ENCODE peak calls at places on chromosome 3, in ten cellular contexts. One of them, this sample, is unnamed.

GRCh38 chr3:171142985-171143384 is 116.5 kb upstream of the SLC2A2 start:
- DNase-seq in psoas muscle: no peak
- DNase-seq in GM23338: no peak
- DNase-seq in GM04503: no peak
- DNase-seq in activated gamma-delta T cell treated with Interleukin-2 at 50 U/mL for 16 hours: no peak
- DNase-seq in Calu3: no peak
- DNase-seq in HS-27A: no peak
- DNase-seq in hepatic stellate cell: no peak
- DNase-seq in GDM1: no peak
- DNase-seq in AG08395: peak
- DNase-seq in this sample: no peak

GRCh38 chr3:36697397-36698001 is 66.9 kb downstream of the DCLK3 start:
- DNase-seq in psoas muscle: no peak
- DNase-seq in GM23338: peak
- DNase-seq in GM04503: no peak
- DNase-seq in activated gamma-delta T cell treated with Interleukin-2 at 50 U/mL for 16 hours: no peak
- DNase-seq in Calu3: peak
- DNase-seq in HS-27A: no peak
- DNase-seq in hepatic stellate cell: no peak
- DNase-seq in GDM1: no peak
- DNase-seq in AG08395: no peak
- DNase-seq in this sample: no peak

GRCh38 chr3:64741344-64741743 is 53.5 kb upstream of the ADAMTS9 start:
- DNase-seq in psoas muscle: peak
- DNase-seq in GM23338: no peak
- DNase-seq in GM04503: no peak
- DNase-seq in activated gamma-delta T cell treated with Interleukin-2 at 50 U/mL for 16 hours: no peak
- DNase-seq in Calu3: no peak
- DNase-seq in HS-27A: no peak
- DNase-seq in hepatic stellate cell: no peak
- DNase-seq in GDM1: no peak
- DNase-seq in AG08395: no peak
- DNase-seq in this sample: no peak

GRCh38 chr3:127291611-127292010 is 3.8 kb upstream of the PRR20G start:
- DNase-seq in psoas muscle: no peak
- DNase-seq in GM23338: no peak
- DNase-seq in GM04503: no peak
- DNase-seq in activated gamma-delta T cell treated with Interleukin-2 at 50 U/mL for 16 hours: no peak
- DNase-seq in Calu3: no peak
- DNase-seq in HS-27A: no peak
- DNase-seq in hepatic stellate cell: no peak
- DNase-seq in GDM1: no peak
- DNase-seq in AG08395: no peak
- DNase-seq in this sample: no peak

GRCh38 chr3:140311428-140311827 is 366.4 kb upstream of the TRIM42 start:
- DNase-seq in psoas muscle: no peak
- DNase-seq in GM23338: no peak
- DNase-seq in GM04503: no peak
- DNase-seq in activated gamma-delta T cell treated with Interleukin-2 at 50 U/mL for 16 hours: no peak
- DNase-seq in Calu3: no peak
- DNase-seq in HS-27A: no peak
- DNase-seq in hepatic stellate cell: no peak
- DNase-seq in GDM1: no peak
- DNase-seq in AG08395: no peak
- DNase-seq in this sample: no peak

GRCh38 chr3:119619094-119619493 is 21.4 kb downstream of the PLA1A start:
- DNase-seq in psoas muscle: no peak
- DNase-seq in GM23338: no peak
- DNase-seq in GM04503: no peak
- DNase-seq in activated gamma-delta T cell treated with Interleukin-2 at 50 U/mL for 16 hours: no peak
- DNase-seq in Calu3: no peak
- DNase-seq in HS-27A: no peak
- DNase-seq in hepatic stellate cell: no peak
- DNase-seq in GDM1: no peak
- DNase-seq in AG08395: no peak
- DNase-seq in this sample: no peak

GRCh38 chr3:101381809-101382208 is 61.4 kb upstream of the IMPG2 start:
- DNase-seq in psoas muscle: no peak
- DNase-seq in GM23338: peak
- DNase-seq in GM04503: no peak
- DNase-seq in activated gamma-delta T cell treated with Interleukin-2 at 50 U/mL for 16 hours: no peak
- DNase-seq in Calu3: no peak
- DNase-seq in HS-27A: no peak
- DNase-seq in hepatic stellate cell: peak
- DNase-seq in GDM1: peak
- DNase-seq in AG08395: peak
- DNase-seq in this sample: no peak

GRCh38 chr3:15102256-15102655 is 3.3 kb upstream of the RBSN start:
- DNase-seq in psoas muscle: peak
- DNase-seq in GM23338: no peak
- DNase-seq in GM04503: no peak
- DNase-seq in activated gamma-delta T cell treated with Interleukin-2 at 50 U/mL for 16 hours: no peak
- DNase-seq in Calu3: no peak
- DNase-seq in HS-27A: no peak
- DNase-seq in hepatic stellate cell: no peak
- DNase-seq in GDM1: no peak
- DNase-seq in AG08395: no peak
- DNase-seq in this sample: peak

GRCh38 chr3:188442430-188442829 is 288.5 kb downstream of the LPP start:
- DNase-seq in psoas muscle: no peak
- DNase-seq in GM23338: no peak
- DNase-seq in GM04503: no peak
- DNase-seq in activated gamma-delta T cell treated with Interleukin-2 at 50 U/mL for 16 hours: no peak
- DNase-seq in Calu3: no peak
- DNase-seq in HS-27A: no peak
- DNase-seq in hepatic stellate cell: no peak
- DNase-seq in GDM1: no peak
- DNase-seq in AG08395: no peak
- DNase-seq in this sample: no peak

GRCh38 chr3:156180077-156180476 is 59.7 kb downstream of the KCNAB1 start:
- DNase-seq in psoas muscle: no peak
- DNase-seq in GM23338: no peak
- DNase-seq in GM04503: no peak
- DNase-seq in activated gamma-delta T cell treated with Interleukin-2 at 50 U/mL for 16 hours: no peak
- DNase-seq in Calu3: no peak
- DNase-seq in HS-27A: no peak
- DNase-seq in hepatic stellate cell: peak
- DNase-seq in GDM1: no peak
- DNase-seq in AG08395: no peak
- DNase-seq in this sample: no peak

GRCh38 chr3:128068156-128068620 is 16.0 kb downstream of the SEC61A1 start:
- DNase-seq in psoas muscle: no peak
- DNase-seq in GM23338: peak
- DNase-seq in GM04503: no peak
- DNase-seq in activated gamma-delta T cell treated with Interleukin-2 at 50 U/mL for 16 hours: no peak
- DNase-seq in Calu3: peak
- DNase-seq in HS-27A: no peak
- DNase-seq in hepatic stellate cell: peak
- DNase-seq in GDM1: peak
- DNase-seq in AG08395: peak
- DNase-seq in this sample: no peak

GRCh38 chr3:127791221-127791913 is 30.9 kb downstream of the MGLL start:
- DNase-seq in psoas muscle: peak
- DNase-seq in GM23338: peak
- DNase-seq in GM04503: no peak
- DNase-seq in activated gamma-delta T cell treated with Interleukin-2 at 50 U/mL for 16 hours: peak
- DNase-seq in Calu3: peak
- DNase-seq in HS-27A: no peak
- DNase-seq in hepatic stellate cell: peak
- DNase-seq in GDM1: peak
- DNase-seq in AG08395: peak
- DNase-seq in this sample: no peak

GRCh38 chr3:114673481-114673880 is 379.7 kb downstream of the TIGIT start:
- DNase-seq in psoas muscle: no peak
- DNase-seq in GM23338: no peak
- DNase-seq in GM04503: no peak
- DNase-seq in activated gamma-delta T cell treated with Interleukin-2 at 50 U/mL for 16 hours: no peak
- DNase-seq in Calu3: no peak
- DNase-seq in HS-27A: no peak
- DNase-seq in hepatic stellate cell: no peak
- DNase-seq in GDM1: no peak
- DNase-seq in AG08395: no peak
- DNase-seq in this sample: no peak

GRCh38 chr3:41608267-41608822 is 353.6 kb downstream of the ULK4 start:
- DNase-seq in psoas muscle: no peak
- DNase-seq in GM23338: no peak
- DNase-seq in GM04503: no peak
- DNase-seq in activated gamma-delta T cell treated with Interleukin-2 at 50 U/mL for 16 hours: no peak
- DNase-seq in Calu3: no peak
- DNase-seq in HS-27A: no peak
- DNase-seq in hepatic stellate cell: no peak
- DNase-seq in GDM1: no peak
- DNase-seq in AG08395: no peak
- DNase-seq in this sample: no peak

GRCh38 chr3:184366619-184367321 is 5.3 kb downstream of the POLR2H start:
- DNase-seq in psoas muscle: no peak
- DNase-seq in GM23338: no peak
- DNase-seq in GM04503: no peak
- DNase-seq in activated gamma-delta T cell treated with Interleukin-2 at 50 U/mL for 16 hours: no peak
- DNase-seq in Calu3: no peak
- DNase-seq in HS-27A: no peak
- DNase-seq in hepatic stellate cell: no peak
- DNase-seq in GDM1: no peak
- DNase-seq in AG08395: no peak
- DNase-seq in this sample: no peak

GRCh38 chr3:38116471-38117162 is 20.3 kb downstream of the ACAA1 start:
- DNase-seq in psoas muscle: no peak
- DNase-seq in GM23338: no peak
- DNase-seq in GM04503: no peak
- DNase-seq in activated gamma-delta T cell treated with Interleukin-2 at 50 U/mL for 16 hours: no peak
- DNase-seq in Calu3: peak
- DNase-seq in HS-27A: no peak
- DNase-seq in hepatic stellate cell: no peak
- DNase-seq in GDM1: no peak
- DNase-seq in AG08395: no peak
- DNase-seq in this sample: no peak

GRCh38 chr3:40167958-40168357 is 141.5 kb upstream of the EIF1B start:
- DNase-seq in psoas muscle: no peak
- DNase-seq in GM23338: no peak
- DNase-seq in GM04503: no peak
- DNase-seq in activated gamma-delta T cell treated with Interleukin-2 at 50 U/mL for 16 hours: no peak
- DNase-seq in Calu3: no peak
- DNase-seq in HS-27A: no peak
- DNase-seq in hepatic stellate cell: no peak
- DNase-seq in GDM1: no peak
- DNase-seq in AG08395: no peak
- DNase-seq in this sample: no peak

GRCh38 chr3:54790046-54790445 is 137.8 kb downstream of the LRTM1 start:
- DNase-seq in psoas muscle: no peak
- DNase-seq in GM23338: no peak
- DNase-seq in GM04503: no peak
- DNase-seq in activated gamma-delta T cell treated with Interleukin-2 at 50 U/mL for 16 hours: no peak
- DNase-seq in Calu3: no peak
- DNase-seq in HS-27A: no peak
- DNase-seq in hepatic stellate cell: no peak
- DNase-seq in GDM1: no peak
- DNase-seq in AG08395: no peak
- DNase-seq in this sample: no peak

GRCh38 chr3:51985971-51986947 is 2.9 kb downstream of the ACY1 start:
- DNase-seq in psoas muscle: no peak
- DNase-seq in GM23338: no peak
- DNase-seq in GM04503: no peak
- DNase-seq in activated gamma-delta T cell treated with Interleukin-2 at 50 U/mL for 16 hours: no peak
- DNase-seq in Calu3: no peak
- DNase-seq in HS-27A: no peak
- DNase-seq in hepatic stellate cell: no peak
- DNase-seq in GDM1: no peak
- DNase-seq in AG08395: no peak
- DNase-seq in this sample: no peak

GRCh38 chr3:27673701-27674100 is 48.4 kb downstream of the EOMES start:
- DNase-seq in psoas muscle: no peak
- DNase-seq in GM23338: peak
- DNase-seq in GM04503: no peak
- DNase-seq in activated gamma-delta T cell treated with Interleukin-2 at 50 U/mL for 16 hours: no peak
- DNase-seq in Calu3: no peak
- DNase-seq in HS-27A: no peak
- DNase-seq in hepatic stellate cell: no peak
- DNase-seq in GDM1: peak
- DNase-seq in AG08395: no peak
- DNase-seq in this sample: no peak

GRCh38 chr3:104452697-104453096 is 914.0 kb upstream of the ALCAM start:
- DNase-seq in psoas muscle: no peak
- DNase-seq in GM23338: no peak
- DNase-seq in GM04503: no peak
- DNase-seq in activated gamma-delta T cell treated with Interleukin-2 at 50 U/mL for 16 hours: no peak
- DNase-seq in Calu3: no peak
- DNase-seq in HS-27A: no peak
- DNase-seq in hepatic stellate cell: no peak
- DNase-seq in GDM1: no peak
- DNase-seq in AG08395: no peak
- DNase-seq in this sample: no peak

GRCh38 chr3:42708611-42709151 is 6.1 kb upstream of the HHATL start:
- DNase-seq in psoas muscle: no peak
- DNase-seq in GM23338: no peak
- DNase-seq in GM04503: no peak
- DNase-seq in activated gamma-delta T cell treated with Interleukin-2 at 50 U/mL for 16 hours: no peak
- DNase-seq in Calu3: no peak
- DNase-seq in HS-27A: no peak
- DNase-seq in hepatic stellate cell: no peak
- DNase-seq in GDM1: no peak
- DNase-seq in AG08395: no peak
- DNase-seq in this sample: no peak

GRCh38 chr3:128349963-128350599 is 116.6 kb downstream of the DNAJB8 start:
- DNase-seq in psoas muscle: peak
- DNase-seq in GM23338: no peak
- DNase-seq in GM04503: no peak
- DNase-seq in activated gamma-delta T cell treated with Interleukin-2 at 50 U/mL for 16 hours: no peak
- DNase-seq in Calu3: no peak
- DNase-seq in HS-27A: no peak
- DNase-seq in hepatic stellate cell: no peak
- DNase-seq in GDM1: no peak
- DNase-seq in AG08395: no peak
- DNase-seq in this sample: no peak

GRCh38 chr3:6825527-6825926 is 35.4 kb upstream of the GRM7 start:
- DNase-seq in psoas muscle: no peak
- DNase-seq in GM23338: no peak
- DNase-seq in GM04503: no peak
- DNase-seq in activated gamma-delta T cell treated with Interleukin-2 at 50 U/mL for 16 hours: no peak
- DNase-seq in Calu3: no peak
- DNase-seq in HS-27A: no peak
- DNase-seq in hepatic stellate cell: no peak
- DNase-seq in GDM1: no peak
- DNase-seq in AG08395: no peak
- DNase-seq in this sample: no peak

GRCh38 chr3:194112120-194113106 is 23.5 kb upstream of the HES1 start:
- DNase-seq in psoas muscle: no peak
- DNase-seq in GM23338: no peak
- DNase-seq in GM04503: no peak
- DNase-seq in activated gamma-delta T cell treated with Interleukin-2 at 50 U/mL for 16 hours: no peak
- DNase-seq in Calu3: peak
- DNase-seq in HS-27A: no peak
- DNase-seq in hepatic stellate cell: no peak
- DNase-seq in GDM1: no peak
- DNase-seq in AG08395: no peak
- DNase-seq in this sample: no peak

GRCh38 chr3:114450008-114450596 is 156.3 kb downstream of the TIGIT start:
- DNase-seq in psoas muscle: no peak
- DNase-seq in GM23338: no peak
- DNase-seq in GM04503: no peak
- DNase-seq in activated gamma-delta T cell treated with Interleukin-2 at 50 U/mL for 16 hours: no peak
- DNase-seq in Calu3: no peak
- DNase-seq in HS-27A: no peak
- DNase-seq in hepatic stellate cell: no peak
- DNase-seq in GDM1: no peak
- DNase-seq in AG08395: no peak
- DNase-seq in this sample: no peak

GRCh38 chr3:106119691-106120090 is 250.9 kb upstream of the CBLB start:
- DNase-seq in psoas muscle: no peak
- DNase-seq in GM23338: peak
- DNase-seq in GM04503: no peak
- DNase-seq in activated gamma-delta T cell treated with Interleukin-2 at 50 U/mL for 16 hours: no peak
- DNase-seq in Calu3: no peak
- DNase-seq in HS-27A: no peak
- DNase-seq in hepatic stellate cell: peak
- DNase-seq in GDM1: no peak
- DNase-seq in AG08395: peak
- DNase-seq in this sample: no peak

GRCh38 chr3:81867875-81868274 is 106.4 kb upstream of the GBE1 start:
- DNase-seq in psoas muscle: no peak
- DNase-seq in GM23338: no peak
- DNase-seq in GM04503: no peak
- DNase-seq in activated gamma-delta T cell treated with Interleukin-2 at 50 U/mL for 16 hours: no peak
- DNase-seq in Calu3: no peak
- DNase-seq in HS-27A: no peak
- DNase-seq in hepatic stellate cell: no peak
- DNase-seq in GDM1: no peak
- DNase-seq in AG08395: no peak
- DNase-seq in this sample: no peak